ENCODE peak calls at places on chromosomes 6 and 20, in four cellular contexts. F is WTC11, C is GM12878, I is K562. K is an unnamed sample.

GRCh38 chr20:53901064-53901463 is 169.3 kb downstream of the BCAS1 start:
- DNase-seq in I (no peak), C (no peak), F (no peak), K (no peak)

GRCh38 chr6:123655520-123656306 is 19.0 kb upstream of the TRDN start:
- DNase-seq in F (no peak), C (no peak), I (no peak), K (no peak)

GRCh38 chr6:125995972-125996580 is 9.7 kb downstream of the TRMT11 start:
- DNase-seq in I (peak; percentile 75), C (peak; percentile 28), F (peak; percentile 62), K (peak; percentile 72)

GRCh38 chr20:6975326-6975725 is 207.8 kb downstream of the BMP2 start:
- DNase-seq in C (no peak), I (no peak), F (no peak), K (no peak)

GRCh38 chr6:166623318-166623717 is 3.7 kb downstream of the RPS6KA2 start:
- DNase-seq in F (no peak), C (no peak), I (no peak), K (no peak)

GRCh38 chr6:84314377-84314898 is 87.0 kb upstream of the CEP162 start:
- DNase-seq in I (no peak), F (no peak), C (no peak), K (no peak)

GRCh38 chr6:1044040-1044836 is 267.7 kb upstream of the FOXQ1 start:
- DNase-seq in F (no peak), I (no peak), C (no peak), K (peak; percentile 89)

GRCh38 chr6:25404693-25405169 is 125.6 kb downstream of the CARMIL1 start:
- DNase-seq in I (no peak), C (peak; percentile 90), F (no peak), K (no peak)

GRCh38 chr20:50032955-50033666 is 50.3 kb downstream of the SNAI1 start:
- DNase-seq in I (no peak), F (no peak), C (no peak), K (no peak)

GRCh38 chr20:32497589-32498224 is 87.4 kb downstream of the NOL4L start:
- DNase-seq in F (no peak), I (no peak), C (no peak), K (no peak)

GRCh38 chr6:161498359-161498758 is 224.5 kb upstream of the AGPAT4 start:
- DNase-seq in I (peak; percentile 40), F (peak; percentile 66), C (no peak), K (peak; percentile 36)

GRCh38 chr6:73073238-73073637 is 152.1 kb downstream of the KHDC1L start:
- DNase-seq in F (no peak), I (no peak), C (no peak), K (peak; percentile 8)

GRCh38 chr6:154457046-154457713 is 53.3 kb downstream of the CNKSR3 start:
- DNase-seq in I (no peak), F (no peak), C (no peak), K (no peak)

GRCh38 chr6:74368746-74369145 is 672.7 kb downstream of the CD109 start:
- DNase-seq in C (no peak), I (no peak), F (no peak), K (no peak)

GRCh38 chr6:96015791-96016776 is at the start of gene FUT9:
- DNase-seq in C (no peak), I (no peak), F (peak; percentile 85), K (no peak)

GRCh38 chr6:75842191-75842590 is 93.2 kb downstream of the MYO6 start:
- DNase-seq in C (no peak), I (no peak), F (no peak), K (no peak)

GRCh38 chr6:137378100-137378390 is 116.1 kb downstream of the OLIG3 start:
- DNase-seq in I (no peak), C (no peak), F (no peak), K (no peak)

GRCh38 chr6:37222125-37222967 is 35.2 kb upstream of the TBC1D22B start:
- DNase-seq in F (peak; percentile 94), I (peak; percentile 91), C (peak; percentile 45), K (peak; percentile 91)

GRCh38 chr6:1118287-1118647 is 193.6 kb upstream of the FOXQ1 start:
- DNase-seq in I (no peak), F (no peak), C (no peak), K (peak; percentile 41)

GRCh38 chr20:62922451-62922921 is 3.8 kb downstream of the DIDO1 start:
- DNase-seq in C (no peak), F (no peak), I (no peak), K (no peak)

GRCh38 chr6:42251911-42252637 is 34.4 kb upstream of the MRPS10 start:
- DNase-seq in C (no peak), F (no peak), I (no peak), K (peak; percentile 42)

GRCh38 chr6:90216081-90216977 is 80.3 kb downstream of the BACH2 start:
- DNase-seq in F (peak; percentile 20), C (no peak), I (no peak), K (peak; percentile 33)

GRCh38 chr6:130093546-130093945 is 75.2 kb downstream of the L3MBTL3 start:
- DNase-seq in F (no peak), C (no peak), I (no peak), K (no peak)

GRCh38 chr6:133814797-133815196 is 74.1 kb upstream of the TCF21 start:
- DNase-seq in F (no peak), C (no peak), I (no peak), K (no peak)

GRCh38 chr20:25699914-25700313 is 3.3 kb upstream of the ZNF337 start:
- DNase-seq in I (no peak), F (no peak), C (no peak), K (no peak)

GRCh38 chr6:54805077-54805476 is 41.5 kb upstream of the FAM83B start:
- DNase-seq in I (no peak), F (no peak), C (no peak), K (no peak)

GRCh38 chr20:10332656-10333421 is 101.2 kb downstream of the MKKS start:
- DNase-seq in F (no peak), I (no peak), C (no peak), K (no peak)

GRCh38 chr6:5214570-5215052 is 46.1 kb downstream of the LYRM4 start:
- DNase-seq in I (peak; percentile 64), F (peak; percentile 82), C (no peak), K (peak; percentile 25)

GRCh38 chr20:49699200-49699992 is 14.3 kb downstream of the B4GALT5 start:
- DNase-seq in C (no peak), F (no peak), I (peak; percentile 39), K (no peak)

GRCh38 chr6:134422426-134423231 is 104.7 kb upstream of the SGK1 start:
- DNase-seq in I (peak; percentile 12), F (no peak), C (no peak), K (peak; percentile 20)

GRCh38 chr20:8693709-8694108 is 375.2 kb upstream of the PLCB4 start:
- DNase-seq in C (no peak), F (no peak), I (no peak), K (no peak)

GRCh38 chr6:11413112-11413687 is 124.3 kb upstream of the TMEM170B start:
- DNase-seq in I (no peak), C (no peak), F (no peak), K (no peak)

GRCh38 chr20:38881806-38882440 is 44.3 kb upstream of the FAM83D start:
- DNase-seq in I (no peak), C (no peak), F (no peak), K (no peak)
- TF ChIP-seq ATF2 in I (no peak), C (no peak), F (no peak), K (no peak)

GRCh38 chr6:79672631-79673065 is 41.5 kb downstream of the SH3BGRL2 start:
- DNase-seq in C (no peak), I (peak; percentile 16), F (no peak), K (peak; percentile 76)

GRCh38 chr6:79673947-79674346 is 42.8 kb downstream of the SH3BGRL2 start:
- DNase-seq in I (no peak), F (no peak), C (no peak), K (peak; percentile 22)

GRCh38 chr6:79671605-79672266 is 40.6 kb downstream of the SH3BGRL2 start:
- DNase-seq in F (no peak), C (no peak), I (peak; percentile 56), K (peak; percentile 35)

DNA sequence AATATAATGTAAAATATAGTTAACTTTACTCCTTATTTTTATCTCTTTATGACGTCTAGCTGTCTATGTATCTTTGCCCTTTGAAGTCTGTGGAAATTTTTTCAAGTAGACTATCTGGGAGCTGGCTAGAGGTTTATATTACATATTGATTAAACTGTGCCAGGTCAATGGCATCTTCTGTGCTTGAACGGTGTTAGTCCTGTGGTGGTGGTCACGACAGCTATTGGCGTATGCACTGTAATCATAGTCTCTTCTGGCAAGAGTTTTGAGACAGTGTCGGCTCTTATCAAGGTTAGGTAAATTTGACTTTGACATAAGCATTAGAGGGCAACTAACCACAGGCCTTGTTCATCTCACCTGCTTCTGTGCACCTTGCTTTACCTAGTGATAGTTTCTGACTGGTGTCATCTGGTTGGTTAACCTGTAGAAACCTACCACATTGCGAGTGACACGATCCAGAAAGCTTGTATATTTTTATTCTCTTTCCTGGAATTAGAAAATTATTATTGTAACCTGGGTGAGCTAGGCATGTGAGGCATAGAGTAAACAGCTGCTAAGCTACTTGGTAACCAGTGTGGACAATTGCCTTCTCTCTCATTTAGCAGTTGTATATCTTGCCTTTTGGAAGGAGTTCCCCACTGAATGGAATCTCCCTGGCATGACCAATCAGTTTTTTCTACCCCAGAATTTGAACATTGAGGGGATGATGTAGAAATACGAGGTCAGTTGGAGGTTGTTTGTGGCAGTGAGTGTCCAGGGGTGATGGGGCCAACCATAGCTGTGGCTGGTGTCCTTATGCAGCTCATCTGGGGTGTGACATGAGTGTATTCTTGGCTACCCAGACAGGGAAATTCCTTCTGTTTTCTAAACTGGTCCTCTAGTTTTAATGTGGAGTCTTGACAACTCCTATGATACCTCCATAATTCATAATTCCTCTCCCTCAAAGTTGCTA is 45.9 kb downstream of the SH3BGRL2 start:
- DNase-seq in I (no peak), C (no peak), F (no peak), K (no peak)
- TF ChIP-seq ESRRA in I (no peak), C (no peak), F (no peak), K (no peak)

GRCh38 chr6:101401792-101402617 is 8.5 kb downstream of the GRIK2 start:
- DNase-seq in F (peak; percentile 75), C (no peak), I (no peak), K (no peak)
- TF ChIP-seq ATF2 in F (no peak), C (no peak), I (no peak), K (no peak)

GRCh38 chr6:86331889-86332288 is 605.4 kb upstream of the HTR1E start:
- DNase-seq in F (no peak), I (no peak), C (no peak), K (no peak)
- TF ChIP-seq ESRRA in F (no peak), I (no peak), C (no peak), K (no peak)

GRCh38 chr6:44528716-44529115 is 141.2 kb downstream of the CDC5L start:
- DNase-seq in F (no peak), C (no peak), I (no peak), K (no peak)

GRCh38 chr6:44530209-44530909 is 142.9 kb downstream of the CDC5L start:
- DNase-seq in F (no peak), C (no peak), I (no peak), K (no peak)

GRCh38 chr6:44530910-44531234 is 143.4 kb downstream of the CDC5L start:
- DNase-seq in I (no peak), C (no peak), F (no peak), K (no peak)

GRCh38 chr6:44527961-44528644 is 140.6 kb downstream of the CDC5L start:
- DNase-seq in F (no peak), C (no peak), I (no peak), K (no peak)

DNA sequence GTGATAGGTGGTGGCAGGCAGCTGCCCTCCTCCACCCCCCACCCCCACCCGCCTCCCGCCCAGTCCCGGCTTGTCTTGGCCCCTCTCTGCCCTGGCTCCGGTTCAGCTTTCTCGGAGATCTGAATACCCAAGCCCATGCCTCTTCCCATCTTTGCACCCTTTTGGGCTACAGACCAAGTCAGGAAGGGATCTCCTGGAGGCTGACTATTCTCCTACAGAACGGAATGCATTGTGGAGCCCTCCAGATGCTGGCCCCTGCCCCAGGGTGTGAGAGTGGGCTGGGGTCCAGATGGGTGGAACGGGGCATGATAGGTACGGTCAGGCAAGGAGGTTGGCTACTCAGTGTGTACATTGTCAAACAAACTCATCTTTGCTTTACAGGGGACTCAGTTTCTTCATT is 142.0 kb downstream of the CDC5L start:
- DNase-seq in C (no peak), F (no peak), I (no peak), K (no peak)
- TF ChIP-seq ATF2 in C (no peak), F (no peak), I (no peak), K (no peak)